ENCODE peak calls at places on chromosome 7, in eight cellular contexts. V is tibial artery, U is SK-N-SH, R is colonic mucosa, O is RWPE1, I is OCI-LY7, X is fibroblast of lung, F is gastrocnemius medialis. K is an unnamed sample.

GRCh38 chr7:100122067-100122466 is 2.6 kb downstream of the CNPY4 start:
- DNase-seq in X (no peak), R (peak; percentile 56), F (no peak), V (no peak), I (no peak), U (no peak), O (no peak), K (no peak)

GRCh38 chr7:106143711-106144347 is 31.7 kb upstream of the SYPL1 start:
- DNase-seq in U (no peak), R (no peak), O (no peak), X (no peak), I (peak; percentile 74), F (no peak), V (no peak), K (no peak)

GRCh38 chr7:142796501-142797341 is 26.0 kb downstream of the PRSS2 start:
- DNase-seq in F (no peak), R (no peak), I (peak; percentile 58), X (no peak), V (no peak), U (peak; percentile 75), O (no peak), K (no peak)

GRCh38 chr7:73968511-73968910 is 59.5 kb upstream of the ELN start:
- DNase-seq in F (no peak), O (no peak), I (no peak), R (no peak), X (no peak), U (no peak), V (no peak), K (no peak)

GRCh38 chr7:120097020-120097419 is 176.0 kb upstream of the KCND2 start:
- DNase-seq in F (no peak), O (no peak), V (no peak), X (no peak), U (no peak), I (no peak), R (no peak), K (no peak)

GRCh38 chr7:78473902-78474301 is 675.3 kb downstream of the PHTF2 start:
- DNase-seq in F (no peak), X (no peak), O (no peak), U (peak; percentile 11), I (no peak), R (no peak), V (no peak), K (no peak)

GRCh38 chr7:96679886-96680285 is 29.8 kb downstream of the SEM1 start:
- DNase-seq in U (no peak), R (no peak), F (no peak), X (no peak), O (no peak), V (no peak), I (no peak), K (no peak)

GRCh38 chr7:66502230-66503035 is 126.2 kb upstream of the KCTD7 start:
- DNase-seq in I (no peak), F (no peak), V (no peak), R (no peak), X (no peak), U (peak; percentile 65), O (no peak), K (no peak)

GRCh38 chr7:156461881-156462665 is 178.5 kb upstream of the RNF32 start:
- DNase-seq in O (no peak), X (no peak), U (no peak), I (no peak), V (no peak), R (no peak), F (no peak), K (no peak)

GRCh38 chr7:4610768-4611467 is 71.2 kb upstream of the FOXK1 start:
- DNase-seq in X (peak; percentile 78), I (peak; percentile 69), U (peak; percentile 77), R (peak; percentile 68), V (peak; percentile 32), F (peak; percentile 24), O (peak; percentile 74), K (no peak)

GRCh38 chr7:4612237-4612636 is 69.9 kb upstream of the FOXK1 start:
- DNase-seq in X (no peak), U (no peak), I (no peak), F (no peak), O (no peak), V (no peak), R (no peak), K (no peak)

GRCh38 chr7:4616116-4616515 is 66.0 kb upstream of the FOXK1 start:
- DNase-seq in O (no peak), U (no peak), X (no peak), R (no peak), F (no peak), I (no peak), V (no peak), K (no peak)

GRCh38 chr7:4612939-4613841 is 68.9 kb upstream of the FOXK1 start:
- DNase-seq in F (no peak), V (peak; percentile 30), U (peak; percentile 22), X (peak; percentile 39), R (no peak), O (no peak), I (no peak), K (peak; percentile 28)

DNA sequence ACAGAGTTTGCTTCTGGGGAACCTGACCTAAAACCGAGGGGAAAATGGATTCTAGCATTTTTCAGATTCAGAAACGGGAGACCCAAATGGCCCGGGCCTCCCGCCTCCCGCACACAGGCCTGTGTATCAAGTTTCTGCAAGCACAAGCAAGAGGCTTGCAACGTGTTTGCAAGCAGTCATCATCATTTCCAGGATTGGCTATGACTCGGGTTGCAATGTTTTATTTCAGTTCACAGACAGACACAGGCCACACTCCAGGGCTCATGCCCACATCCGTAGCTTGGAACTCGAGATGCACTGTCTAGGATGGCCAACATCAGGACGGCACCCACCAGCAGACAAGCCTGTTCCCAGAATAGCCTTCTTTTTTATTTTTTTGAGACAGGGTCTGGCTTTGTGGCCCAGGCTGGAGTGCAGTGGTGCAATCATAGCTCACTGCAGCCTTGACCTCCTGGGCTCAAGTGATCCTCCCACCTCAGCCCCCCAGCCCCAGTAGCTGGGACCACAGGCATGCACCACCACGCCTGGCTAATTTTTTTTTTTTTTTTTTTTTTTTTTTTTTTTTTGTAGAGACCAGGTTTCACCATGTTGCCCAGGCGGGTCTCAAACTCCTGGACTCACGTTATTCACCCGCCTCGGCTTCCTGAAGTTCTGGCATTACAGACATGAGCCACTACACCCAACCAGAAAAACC is 68.1 kb upstream of the FOXK1 start:
- DNase-seq in O (peak; percentile 21), F (peak; percentile 27), U (peak; percentile 9), V (peak; percentile 24), I (no peak), X (peak; percentile 87), R (no peak), K (no peak)
- H3K27ac ChIP-seq in O (peak overlapping the region; percentile 84), F (peak overlapping the region; percentile 63), U (no peak overlapping the region), V (peak overlapping the region; percentile 53), I (no peak overlapping the region), X (no peak overlapping the region), R (no peak overlapping the region), K (no peak overlapping the region)

DNA sequence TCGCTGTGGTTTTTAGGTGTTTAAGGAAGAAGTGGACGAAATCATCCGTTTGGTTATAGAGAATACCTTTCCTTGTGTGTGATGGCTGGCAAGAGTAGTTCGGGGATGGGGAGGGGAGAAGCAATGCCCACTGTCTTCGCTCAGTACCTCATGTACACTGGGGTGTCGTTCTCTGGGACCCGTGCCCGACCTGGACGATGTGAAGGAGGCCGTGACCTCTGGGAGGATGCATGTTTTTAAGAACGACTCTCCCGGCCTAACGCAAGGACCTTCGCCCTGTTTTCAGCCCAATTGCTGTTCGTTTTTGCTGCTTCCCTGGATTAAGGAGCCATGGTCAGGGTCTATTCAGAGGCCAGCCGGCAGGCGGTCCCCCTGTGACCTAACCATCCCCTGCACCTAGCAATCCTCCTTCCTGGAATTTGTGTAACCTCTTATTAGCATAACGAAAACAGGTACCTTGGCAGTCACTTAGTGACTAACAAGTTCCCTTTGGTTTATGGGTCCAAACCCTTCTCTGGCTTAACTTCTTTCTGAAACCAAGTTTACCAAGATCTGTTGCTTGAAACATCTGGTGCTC is 1.3 kb downstream of the NFE2L3 start:
- DNase-seq in R (peak; percentile 48), F (no peak), X (peak; percentile 24), U (no peak), V (no peak), I (peak; percentile 21), O (no peak), K (no peak)
- H3K27ac ChIP-seq in R (peak overlapping the region; percentile 55), F (no peak overlapping the region), X (no peak overlapping the region), U (no peak overlapping the region), V (no peak overlapping the region), I (peak overlapping the region; percentile 30), O (no peak overlapping the region), K (no peak overlapping the region)

GRCh38 chr7:40530292-40530691 is 395.5 kb downstream of the SUGCT start:
- DNase-seq in X (peak; percentile 34), O (no peak), V (no peak), F (no peak), I (no peak), R (no peak), U (no peak), K (no peak)

GRCh38 chr7:40538281-40538680 is 403.5 kb downstream of the SUGCT start:
- DNase-seq in X (no peak), U (no peak), V (no peak), F (no peak), R (no peak), I (no peak), O (no peak), K (no peak)

GRCh38 chr7:40536406-40536805 is 401.6 kb downstream of the SUGCT start:
- DNase-seq in F (no peak), V (no peak), O (no peak), I (no peak), U (no peak), R (no peak), X (no peak), K (no peak)

GRCh38 chr7:40531946-40532345 is 397.1 kb downstream of the SUGCT start:
- DNase-seq in V (no peak), U (no peak), R (no peak), I (no peak), X (no peak), F (no peak), O (no peak), K (no peak)

GRCh38 chr7:40535678-40536077 is 400.9 kb downstream of the SUGCT start:
- DNase-seq in V (no peak), F (no peak), I (no peak), O (no peak), X (no peak), U (no peak), R (no peak), K (no peak)
- H3K27ac ChIP-seq in V (no peak overlapping the region), F (no peak overlapping the region), I (no peak overlapping the region), O (no peak overlapping the region), X (no peak overlapping the region), U (peak overlapping the region; percentile 81), R (no peak overlapping the region), K (no peak overlapping the region)

GRCh38 chr7:131159961-131160361 is 167.7 kb upstream of the MKLN1 start:
- DNase-seq in X (peak; percentile 66), R (no peak), V (no peak), O (no peak), F (no peak), I (no peak), U (no peak), K (no peak)

GRCh38 chr7:131164900-131165254 is 162.8 kb upstream of the MKLN1 start:
- DNase-seq in F (no peak), O (no peak), X (no peak), V (no peak), U (no peak), R (no peak), I (no peak), K (no peak)

GRCh38 chr7:131166066-131166465 is 161.6 kb upstream of the MKLN1 start:
- DNase-seq in V (no peak), U (no peak), R (no peak), F (no peak), O (no peak), X (no peak), I (no peak), K (no peak)

GRCh38 chr7:131161103-131161502 is 166.6 kb upstream of the MKLN1 start:
- DNase-seq in R (no peak), I (no peak), V (no peak), U (no peak), O (no peak), F (no peak), X (no peak), K (no peak)

GRCh38 chr7:131164025-131164899 is 163.4 kb upstream of the MKLN1 start:
- DNase-seq in V (no peak), U (no peak), I (no peak), O (peak; percentile 84), R (no peak), F (peak; percentile 53), X (peak; percentile 75), K (no peak)
- H3K27ac ChIP-seq in V (no peak overlapping the region), U (peak overlapping the region; percentile 41), I (no peak overlapping the region), O (peak overlapping the region; percentile 90), R (no peak overlapping the region), F (peak overlapping the region; percentile 91), X (peak overlapping the region; percentile 66), K (no peak overlapping the region)

K was measured in substantia nigra.